ENCODE peak calls at places on chromosome 3, in ten cellular contexts. R is endothelial cell; C is CD8-positive, alpha-beta T cell; L is activated B cell treated with CpG ODN at 0.5 μM for 24 hours; Q is RWPE1; I is heart right ventricle; K is GM12865; X is bronchial epithelial cell; J is HepG2; T is testis. S is an unnamed sample.
A peak's percentile ranks its signal among the peaks of the same experiment; 100 is the strongest.

GRCh38 chr3:112109313-112109712 is 23.1 kb downstream of the C3orf52 start:
- DNase-seq in T (no peak), R (no peak), J (peak; percentile 7), X (no peak), C (no peak), L (no peak), I (no peak), K (no peak), Q (no peak), S (no peak)

GRCh38 chr3:27090265-27091041 is 278.7 kb downstream of the NEK10 start:
- DNase-seq in X (no peak), R (no peak), C (no peak), J (no peak), K (no peak), T (no peak), I (no peak), Q (no peak), L (no peak), S (no peak)

GRCh38 chr3:37772773-37773291 is 88.8 kb upstream of the CTDSPL start:
- DNase-seq in R (no peak), L (no peak), K (no peak), X (no peak), Q (no peak), C (no peak), T (no peak), I (no peak), J (no peak), S (no peak)

GRCh38 chr3:50385741-50386140 is 26.4 kb upstream of the TMEM115 start:
- DNase-seq in L (no peak), Q (no peak), I (no peak), X (no peak), T (no peak), J (no peak), K (no peak), R (no peak), C (no peak), S (no peak)

GRCh38 chr3:108322352-108322751 is 26.0 kb downstream of the HHLA2 start:
- DNase-seq in J (no peak), Q (no peak), T (no peak), L (no peak), X (no peak), I (no peak), K (peak; percentile 14), C (peak; percentile 11), R (peak; percentile 21), S (no peak)

GRCh38 chr3:135844381-135844780 is 121.1 kb upstream of the PPP2R3A start:
- DNase-seq in C (no peak), X (no peak), K (no peak), I (no peak), J (no peak), T (no peak), L (no peak), R (no peak), Q (no peak), S (no peak)

GRCh38 chr3:107679911-107680310 is 157.1 kb downstream of the BBX start:
- DNase-seq in T (no peak), C (no peak), Q (no peak), L (no peak), J (no peak), R (no peak), K (no peak), X (no peak), I (no peak), S (no peak)

GRCh38 chr3:140093742-140094141 is 158.8 kb downstream of the CLSTN2 start:
- DNase-seq in L (no peak), K (no peak), C (no peak), R (no peak), X (peak; percentile 64), I (no peak), J (no peak), Q (peak; percentile 61), T (peak; percentile 75), S (no peak)

GRCh38 chr3:119235151-119235550 is 5.5 kb downstream of the B4GALT4 start:
- DNase-seq in K (no peak), C (no peak), L (no peak), X (peak; percentile 61), R (no peak), Q (peak; percentile 55), I (no peak), J (no peak), T (no peak), S (no peak)

GRCh38 chr3:52005571-52005986 is 9.9 kb upstream of the RPL29 start:
- DNase-seq in K (no peak), I (no peak), X (peak; percentile 72), L (no peak), Q (peak; percentile 25), R (no peak), T (peak; percentile 90), J (no peak), C (no peak), S (no peak)

GRCh38 chr3:52002768-52003167 is 7.1 kb upstream of the RPL29 start:
- DNase-seq in T (no peak), Q (no peak), X (no peak), C (no peak), K (no peak), L (no peak), R (no peak), J (no peak), I (peak; percentile 2), S (no peak)

GRCh38 chr3:52006017-52006819 is 10.5 kb upstream of the RPL29 start:
- DNase-seq in X (no peak), C (no peak), L (no peak), T (peak; percentile 53), J (no peak), K (no peak), I (no peak), Q (no peak), R (no peak), S (no peak)

GRCh38 chr3:52004906-52005395 is 9.3 kb upstream of the RPL29 start:
- DNase-seq in R (no peak), K (no peak), T (no peak), I (peak; percentile 12), L (no peak), C (no peak), J (no peak), X (no peak), Q (no peak), S (no peak)

DNA sequence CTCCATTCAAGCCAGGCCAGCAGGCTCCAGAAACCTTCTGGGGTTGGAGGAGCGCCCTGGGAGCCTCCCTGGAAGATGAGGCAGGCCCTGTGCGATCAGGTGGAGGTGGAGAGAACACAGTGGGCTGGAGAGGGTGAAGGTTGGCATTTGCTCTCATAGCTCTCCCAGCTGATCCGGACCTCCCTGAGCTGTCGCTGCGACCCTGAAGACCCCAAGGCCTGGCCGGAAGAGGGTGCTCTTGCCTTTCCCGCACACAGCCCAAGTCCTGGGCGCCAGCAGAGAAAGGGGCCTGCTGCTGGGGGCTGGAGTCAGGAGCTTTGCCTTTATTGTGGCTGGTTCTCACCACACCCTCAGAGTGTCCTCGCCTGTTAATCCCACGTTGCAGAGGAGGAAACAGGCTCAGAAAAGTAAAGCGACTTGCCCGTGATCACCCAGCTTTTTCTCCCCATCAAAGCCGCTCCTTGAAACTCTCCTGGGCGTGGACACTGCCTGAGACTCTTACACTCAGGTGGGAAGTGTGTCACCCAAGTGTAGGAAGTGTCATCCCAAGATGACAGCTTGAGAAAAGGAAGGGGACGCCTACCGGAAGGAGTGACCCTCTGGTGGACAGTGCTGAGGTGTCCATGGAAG is 8.6 kb upstream of the RPL29 start:
- DNase-seq in C (no peak), I (peak; percentile 72), Q (no peak), X (peak; percentile 17), J (peak; percentile 50), R (peak; percentile 55), L (no peak), K (peak; percentile 62), T (peak; percentile 62), S (peak; percentile 65)
- TF ChIP-seq CTCF in C (no peak), I (peak; percentile 81), Q (peak; percentile 37), X (peak; percentile 57), J (peak; percentile 94), R (peak; percentile 17), L (no peak), K (peak; percentile 60), T (peak; percentile 49), S (peak; percentile 62)

GRCh38 chr3:53941945-53942344 is 50.3 kb upstream of the SELENOK start:
- DNase-seq in T (peak; percentile 23), J (no peak), K (no peak), I (no peak), C (no peak), X (peak; percentile 12), R (no peak), Q (no peak), L (no peak), S (no peak)
- TF ChIP-seq CTCF in T (peak; percentile 13), J (no peak), K (no peak), I (no peak), C (no peak), X (no peak), R (no peak), Q (no peak), L (no peak), S (no peak)

GRCh38 chr3:104805508-104805907 is 561.2 kb upstream of the ALCAM start:
- DNase-seq in T (no peak), I (no peak), J (no peak), K (no peak), L (no peak), X (no peak), C (no peak), R (no peak), Q (no peak), S (no peak)

GRCh38 chr3:104816008-104816407 is 550.7 kb upstream of the ALCAM start:
- DNase-seq in I (no peak), T (no peak), Q (no peak), R (no peak), K (no peak), C (no peak), X (no peak), L (no peak), J (no peak), S (no peak)

GRCh38 chr3:104805042-104805441 is 561.7 kb upstream of the ALCAM start:
- DNase-seq in C (no peak), J (no peak), T (no peak), Q (no peak), R (no peak), I (no peak), K (no peak), L (no peak), X (no peak), S (no peak)

DNA sequence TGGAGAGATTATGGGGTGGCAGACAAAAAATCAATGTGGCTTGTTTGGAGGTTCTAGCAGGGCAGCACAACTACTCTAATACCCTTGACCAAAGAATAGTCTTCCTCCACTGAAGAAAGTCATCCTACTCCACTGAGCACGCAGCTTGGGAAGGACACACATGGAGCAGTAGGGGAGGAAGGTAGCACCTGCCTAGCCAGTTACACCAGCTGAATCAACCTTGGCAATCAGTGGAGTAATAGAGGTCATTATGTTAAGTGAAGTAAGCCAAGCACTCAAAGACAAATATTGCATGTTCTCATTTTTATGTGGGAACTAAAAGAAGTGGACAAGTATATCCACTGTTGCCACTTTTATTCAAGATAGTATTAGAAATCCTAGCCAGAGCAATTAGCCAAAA is 555.8 kb upstream of the ALCAM start:
- DNase-seq in C (no peak), K (no peak), I (no peak), J (no peak), X (no peak), T (no peak), Q (no peak), L (no peak), R (no peak), S (no peak)
- TF ChIP-seq CTCF in C (no peak), K (no peak), I (no peak), J (no peak), X (no peak), T (no peak), Q (no peak), L (no peak), R (no peak), S (no peak)

GRCh38 chr3:67044295-67044694 is 46.2 kb downstream of the KBTBD8 start:
- DNase-seq in I (no peak), L (no peak), J (no peak), X (no peak), C (no peak), T (no peak), Q (no peak), K (no peak), R (no peak), S (no peak)
- TF ChIP-seq CTCF in I (no peak), L (no peak), J (no peak), X (no peak), C (no peak), T (no peak), Q (no peak), K (no peak), R (no peak), S (no peak)

S was measured in neural crest cell.